ENCODE peak calls at places on chromosomes 2 and 18, in nine cellular contexts. One of them, this sample, is unnamed.
A peak's percentile ranks its signal among the peaks of the same experiment; 100 is the strongest.

GRCh38 chr2:66581461-66582363 is 146.8 kb downstream of the MEIS1 start:
- DNase-seq in frontal cortex: no peak
- DNase-seq in epithelial cell of proximal tubule: no peak
- DNase-seq in endothelial cell: peak; percentile 31
- DNase-seq in RPMI7951: no peak
- DNase-seq in fibroblast of villous mesenchyme: peak; percentile 72
- DNase-seq in left cardiac atrium: no peak
- DNase-seq in NCI-H1417: no peak
- DNase-seq in mesothelial cell of epicardium: peak; percentile 33
- DNase-seq in this sample: peak; percentile 46

GRCh38 chr2:10132596-10132995 is 10.1 kb downstream of the RRM2 start:
- DNase-seq in fibroblast of villous mesenchyme: no peak
- DNase-seq in RPMI7951: no peak
- DNase-seq in mesothelial cell of epicardium: no peak
- DNase-seq in frontal cortex: no peak
- DNase-seq in NCI-H1417: peak; percentile 40
- DNase-seq in left cardiac atrium: no peak
- DNase-seq in epithelial cell of proximal tubule: peak; percentile 38
- DNase-seq in endothelial cell: no peak
- DNase-seq in this sample: no peak

GRCh38 chr2:140440815-140441214 is 1660.6 kb upstream of the NXPH2 start:
- DNase-seq in epithelial cell of proximal tubule: no peak
- DNase-seq in mesothelial cell of epicardium: no peak
- DNase-seq in left cardiac atrium: no peak
- DNase-seq in fibroblast of villous mesenchyme: no peak
- DNase-seq in frontal cortex: no peak
- DNase-seq in endothelial cell: no peak
- DNase-seq in NCI-H1417: peak; percentile 31
- DNase-seq in RPMI7951: no peak
- DNase-seq in this sample: peak; percentile 21

GRCh38 chr18:50579061-50579774 is 19.3 kb downstream of the MAPK4 start:
- DNase-seq in RPMI7951: no peak
- DNase-seq in epithelial cell of proximal tubule: no peak
- DNase-seq in mesothelial cell of epicardium: no peak
- DNase-seq in endothelial cell: no peak
- DNase-seq in NCI-H1417: no peak
- DNase-seq in left cardiac atrium: no peak
- DNase-seq in fibroblast of villous mesenchyme: no peak
- DNase-seq in frontal cortex: no peak
- DNase-seq in this sample: no peak

GRCh38 chr2:128734521-128735295 is 416.0 kb upstream of the HS6ST1 start:
- DNase-seq in left cardiac atrium: no peak
- DNase-seq in fibroblast of villous mesenchyme: peak; percentile 59
- DNase-seq in endothelial cell: no peak
- DNase-seq in frontal cortex: no peak
- DNase-seq in NCI-H1417: no peak
- DNase-seq in RPMI7951: peak; percentile 46
- DNase-seq in epithelial cell of proximal tubule: no peak
- DNase-seq in mesothelial cell of epicardium: no peak
- DNase-seq in this sample: peak; percentile 76

GRCh38 chr2:3443685-3444084 is 64.2 kb downstream of the TRAPPC12 start:
- DNase-seq in endothelial cell: no peak
- DNase-seq in fibroblast of villous mesenchyme: no peak
- DNase-seq in mesothelial cell of epicardium: no peak
- DNase-seq in frontal cortex: no peak
- DNase-seq in left cardiac atrium: no peak
- DNase-seq in NCI-H1417: no peak
- DNase-seq in RPMI7951: no peak
- DNase-seq in epithelial cell of proximal tubule: no peak
- DNase-seq in this sample: no peak

GRCh38 chr2:203758841-203759691 is 52.6 kb downstream of the CD28 start:
- DNase-seq in endothelial cell: no peak
- DNase-seq in frontal cortex: no peak
- DNase-seq in mesothelial cell of epicardium: no peak
- DNase-seq in fibroblast of villous mesenchyme: peak; percentile 47
- DNase-seq in left cardiac atrium: no peak
- DNase-seq in NCI-H1417: no peak
- DNase-seq in epithelial cell of proximal tubule: peak; percentile 74
- DNase-seq in RPMI7951: peak; percentile 89
- DNase-seq in this sample: peak; percentile 89

GRCh38 chr18:11955299-11956029 is 25.8 kb upstream of the IMPA2 start:
- DNase-seq in mesothelial cell of epicardium: no peak
- DNase-seq in left cardiac atrium: peak; percentile 59
- DNase-seq in endothelial cell: no peak
- DNase-seq in frontal cortex: peak; percentile 45
- DNase-seq in RPMI7951: peak; percentile 90
- DNase-seq in fibroblast of villous mesenchyme: peak; percentile 95
- DNase-seq in epithelial cell of proximal tubule: peak; percentile 72
- DNase-seq in NCI-H1417: no peak
- DNase-seq in this sample: peak; percentile 81

GRCh38 chr2:231679131-231679530 is 29.2 kb upstream of the PTMA start:
- DNase-seq in frontal cortex: no peak
- DNase-seq in mesothelial cell of epicardium: no peak
- DNase-seq in fibroblast of villous mesenchyme: no peak
- DNase-seq in RPMI7951: no peak
- DNase-seq in left cardiac atrium: no peak
- DNase-seq in epithelial cell of proximal tubule: no peak
- DNase-seq in endothelial cell: no peak
- DNase-seq in NCI-H1417: no peak
- DNase-seq in this sample: no peak

GRCh38 chr2:191917967-191918651 is 71.2 kb upstream of the CAVIN2 start:
- DNase-seq in frontal cortex: peak; percentile 16
- DNase-seq in endothelial cell: no peak
- DNase-seq in epithelial cell of proximal tubule: no peak
- DNase-seq in RPMI7951: no peak
- DNase-seq in NCI-H1417: no peak
- DNase-seq in fibroblast of villous mesenchyme: no peak
- DNase-seq in mesothelial cell of epicardium: no peak
- DNase-seq in left cardiac atrium: no peak
- DNase-seq in this sample: no peak

GRCh38 chr2:68653538-68653982 is 10.2 kb downstream of the PROKR1 start:
- DNase-seq in frontal cortex: peak; percentile 11
- DNase-seq in RPMI7951: peak; percentile 93
- DNase-seq in epithelial cell of proximal tubule: no peak
- DNase-seq in fibroblast of villous mesenchyme: peak; percentile 42
- DNase-seq in endothelial cell: peak; percentile 22
- DNase-seq in mesothelial cell of epicardium: no peak
- DNase-seq in left cardiac atrium: peak; percentile 45
- DNase-seq in NCI-H1417: no peak
- DNase-seq in this sample: peak; percentile 73

GRCh38 chr2:29270606-29271005 is 155.4 kb downstream of the CLIP4 start:
- DNase-seq in fibroblast of villous mesenchyme: no peak
- DNase-seq in left cardiac atrium: no peak
- DNase-seq in mesothelial cell of epicardium: no peak
- DNase-seq in epithelial cell of proximal tubule: no peak
- DNase-seq in endothelial cell: no peak
- DNase-seq in RPMI7951: no peak
- DNase-seq in frontal cortex: no peak
- DNase-seq in NCI-H1417: no peak
- DNase-seq in this sample: no peak

GRCh38 chr2:98795535-98795902 is 64.6 kb upstream of the MGAT4A start:
- DNase-seq in epithelial cell of proximal tubule: no peak
- DNase-seq in RPMI7951: no peak
- DNase-seq in left cardiac atrium: no peak
- DNase-seq in fibroblast of villous mesenchyme: no peak
- DNase-seq in frontal cortex: no peak
- DNase-seq in NCI-H1417: no peak
- DNase-seq in endothelial cell: no peak
- DNase-seq in mesothelial cell of epicardium: no peak
- DNase-seq in this sample: no peak

GRCh38 chr2:47303341-47304148 is 99.4 kb upstream of the MSH2 start:
- DNase-seq in fibroblast of villous mesenchyme: peak; percentile 94
- DNase-seq in endothelial cell: no peak
- DNase-seq in epithelial cell of proximal tubule: no peak
- DNase-seq in frontal cortex: no peak
- DNase-seq in RPMI7951: no peak
- DNase-seq in mesothelial cell of epicardium: no peak
- DNase-seq in NCI-H1417: peak; percentile 24
- DNase-seq in left cardiac atrium: no peak
- DNase-seq in this sample: peak; percentile 90